ENCODE peak calls at places on chromosomes 7 and 10, in nine cellular contexts. U, E, T, X, M, Y, L, G and K are unnamed samples. For H3K4me1, the result is how much of the 10 kb centered on the place peaks cover.

GRCh38 chr10:51523440-51523839 is 176.0 kb downstream of the CSTF2T start:
- DNase-seq in M (no peak), Y (no peak), L (no peak), X (no peak), E (no peak), G (no peak), U (no peak), T (no peak), K (no peak)

GRCh38 chr7:55980266-55980665 is 15.9 kb downstream of the NIPSNAP2 start:
- DNase-seq in L (no peak), G (no peak), Y (no peak), X (no peak), T (no peak), M (no peak), U (no peak), E (no peak), K (no peak)

GRCh38 chr10:43038783-43039628 is 37.9 kb upstream of the RET start:
- DNase-seq in X (no peak), U (no peak), T (no peak), Y (no peak), M (no peak), L (no peak), G (no peak), E (no peak), K (no peak)

GRCh38 chr7:117149692-117150091 is 173.2 kb downstream of the WNT2 start:
- DNase-seq in M (no peak), T (no peak), G (no peak), L (no peak), X (no peak), Y (no peak), E (no peak), U (no peak), K (no peak)

GRCh38 chr10:132411561-132412253 is 14.7 kb downstream of the PWWP2B start:
- DNase-seq in X (peak), L (peak), G (no peak), E (peak), U (no peak), M (peak), T (no peak), Y (no peak), K (peak)

GRCh38 chr10:112812571-112812970 is 137.5 kb upstream of the TCF7L2 start:
- DNase-seq in M (no peak), X (no peak), G (no peak), U (no peak), Y (no peak), E (no peak), T (peak), L (no peak), K (no peak)

GRCh38 chr7:18420176-18420575 is 75.4 kb upstream of the HDAC9 start:
- DNase-seq in Y (no peak), E (no peak), X (no peak), L (no peak), T (no peak), M (no peak), U (no peak), G (no peak), K (no peak)

GRCh38 chr10:84537447-84537931 is 209.1 kb downstream of the CCSER2 start:
- DNase-seq in U (no peak), G (peak), E (peak), X (no peak), L (peak), Y (peak), T (peak), M (peak), K (peak)

GRCh38 chr7:20697351-20697750 is 81.9 kb downstream of the ABCB5 start:
- DNase-seq in Y (no peak), L (no peak), X (no peak), M (no peak), G (no peak), T (no peak), E (no peak), U (no peak), K (no peak)

GRCh38 chr7:158394936-158395335 is 192.7 kb downstream of the PTPRN2 start:
- DNase-seq in T (peak), Y (peak), M (peak), E (peak), L (no peak), G (no peak), X (peak), U (no peak), K (peak)

GRCh38 chr10:70289739-70290138 is 5.9 kb upstream of the NPFFR1 start:
- DNase-seq in U (no peak), G (no peak), M (no peak), T (no peak), Y (no peak), L (no peak), X (no peak), E (no peak), K (no peak)

GRCh38 chr7:116832692-116833091 is 29.7 kb upstream of the CAPZA2 start:
- DNase-seq in E (no peak), M (no peak), T (no peak), X (no peak), L (no peak), G (no peak), U (no peak), Y (no peak), K (no peak)

GRCh38 chr10:97422921-97423420 is 3.0 kb upstream of the PGAM1 start:
- DNase-seq in M (no peak), U (no peak), L (peak), E (no peak), Y (no peak), T (no peak), G (no peak), X (no peak), K (no peak)

GRCh38 chr10:90179696-90180407 is 478.5 kb downstream of the KIF20B start:
- DNase-seq in M (no peak), L (no peak), Y (no peak), G (peak), E (peak), X (no peak), U (no peak), T (no peak), K (no peak)

GRCh38 chr7:80918406-80918805 is 445 bp downstream of the SEMA3C start:
- DNase-seq in X (no peak), M (no peak), Y (no peak), U (no peak), E (no peak), G (no peak), L (no peak), T (peak), K (no peak)

GRCh38 chr7:133513608-133514007 is 260.7 kb downstream of the EXOC4 start:
- DNase-seq in Y (no peak), M (no peak), E (no peak), L (no peak), G (no peak), T (no peak), X (no peak), U (no peak), K (no peak)

GRCh38 chr10:99523251-99523773 is 9.4 kb upstream of the NKX2-3 start:
- DNase-seq in Y (no peak), E (no peak), T (peak), L (no peak), M (no peak), U (no peak), X (no peak), G (no peak), K (no peak)

GRCh38 chr10:43407148-43407575 is 1.8 kb downstream of the HNRNPF start:
- DNase-seq in X (peak), U (peak), T (peak), Y (no peak), M (peak), G (no peak), E (peak), L (peak), K (peak)

GRCh38 chr7:70457477-70458194 is 674.3 kb upstream of the GALNT17 start:
- DNase-seq in T (no peak), Y (no peak), L (no peak), E (no peak), M (no peak), U (no peak), X (no peak), G (no peak), K (no peak)
- H3K4me1 ChIP-seq in T (under half), Y (under half), L (under half), E (under half), M (under half), U (under half), X (under half), G (under half), K (under half)

DNA sequence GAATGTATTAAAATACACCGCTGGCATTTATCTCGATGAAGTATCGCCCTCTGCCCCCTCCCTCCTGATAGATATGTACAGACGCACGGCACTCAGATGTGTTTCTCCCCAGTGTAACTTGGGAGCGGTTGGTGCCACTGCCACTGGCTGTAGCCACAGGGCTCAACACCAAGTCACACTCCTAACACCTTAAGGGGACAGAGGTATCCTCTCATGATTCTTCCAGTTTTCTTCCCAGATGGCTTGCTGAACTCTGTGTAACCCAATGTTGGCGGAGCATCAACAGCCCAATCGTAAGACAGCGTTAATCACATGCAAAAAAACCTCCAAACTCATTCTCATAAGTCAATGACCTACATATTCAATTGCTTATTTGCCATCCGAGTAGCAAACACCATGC is 35.5 kb downstream of the CTBP2 start:
- DNase-seq in Y (no peak), E (peak), L (no peak), U (no peak), G (no peak), T (no peak), X (no peak), M (no peak), K (no peak)
- H3K4me1 ChIP-seq in Y (half or more), E (under half), L (under half), U (under half), G (under half), T (half or more), X (half or more), M (half or more), K (under half)

GRCh38 chr10:104325436-104326430 is 12.5 kb downstream of the ITPRIP start:
- DNase-seq in U (no peak), X (peak), G (no peak), E (peak), Y (no peak), T (no peak), M (no peak), L (no peak), K (no peak)
- H3K4me1 ChIP-seq in U (half or more), X (under half), G (half or more), E (half or more), Y (half or more), T (half or more), M (half or more), L (under half), K (half or more)

DNA sequence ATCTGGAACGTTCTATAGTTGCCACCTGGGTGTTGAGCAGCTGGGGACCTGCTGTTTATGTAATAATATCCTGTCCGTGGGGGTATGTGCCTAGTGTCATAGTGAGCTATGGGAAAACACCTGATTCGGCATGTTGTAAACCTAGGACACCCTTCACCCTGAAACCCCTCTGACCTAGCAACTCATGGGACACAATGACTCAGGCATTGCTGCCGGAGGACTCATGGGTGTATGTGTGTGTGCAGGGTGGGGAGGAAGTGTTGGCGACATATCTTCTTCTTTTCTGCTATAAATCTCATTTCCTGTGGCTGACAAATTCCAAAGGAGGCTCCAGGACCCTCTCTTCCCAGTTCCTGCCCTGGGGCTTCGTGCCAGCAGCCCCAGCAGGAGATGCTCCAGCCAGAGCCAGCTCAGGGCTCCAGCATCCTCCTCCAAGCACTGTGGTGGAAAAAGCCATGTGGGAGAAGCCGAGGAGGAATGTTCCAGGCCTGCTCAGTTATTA is 77.0 kb upstream of the PODXL start:
- DNase-seq in Y (peak), T (no peak), L (no peak), X (no peak), M (no peak), G (no peak), E (peak), U (no peak), K (no peak)
- H3K4me1 ChIP-seq in Y (under half), T (under half), L (under half), X (under half), M (under half), G (under half), E (under half), U (under half), K (under half)

GRCh38 chr10:79438021-79438698 is 7.3 kb downstream of the ZCCHC24 start:
- DNase-seq in X (no peak), L (peak), M (no peak), E (peak), Y (no peak), T (no peak), G (no peak), U (no peak), K (no peak)

GRCh38 chr10:79438699-79439085 is 6.7 kb downstream of the ZCCHC24 start:
- DNase-seq in M (no peak), U (no peak), Y (no peak), X (no peak), T (no peak), L (peak), E (no peak), G (no peak), K (no peak)

GRCh38 chr10:79436066-79436849 is 9.2 kb downstream of the ZCCHC24 start:
- DNase-seq in Y (no peak), T (no peak), M (no peak), E (peak), X (no peak), G (no peak), U (no peak), L (peak), K (no peak)

GRCh38 chr10:79436850-79437103 is 8.6 kb downstream of the ZCCHC24 start:
- DNase-seq in L (peak), M (no peak), E (no peak), G (no peak), Y (no peak), T (no peak), U (no peak), X (no peak), K (no peak)

DNA sequence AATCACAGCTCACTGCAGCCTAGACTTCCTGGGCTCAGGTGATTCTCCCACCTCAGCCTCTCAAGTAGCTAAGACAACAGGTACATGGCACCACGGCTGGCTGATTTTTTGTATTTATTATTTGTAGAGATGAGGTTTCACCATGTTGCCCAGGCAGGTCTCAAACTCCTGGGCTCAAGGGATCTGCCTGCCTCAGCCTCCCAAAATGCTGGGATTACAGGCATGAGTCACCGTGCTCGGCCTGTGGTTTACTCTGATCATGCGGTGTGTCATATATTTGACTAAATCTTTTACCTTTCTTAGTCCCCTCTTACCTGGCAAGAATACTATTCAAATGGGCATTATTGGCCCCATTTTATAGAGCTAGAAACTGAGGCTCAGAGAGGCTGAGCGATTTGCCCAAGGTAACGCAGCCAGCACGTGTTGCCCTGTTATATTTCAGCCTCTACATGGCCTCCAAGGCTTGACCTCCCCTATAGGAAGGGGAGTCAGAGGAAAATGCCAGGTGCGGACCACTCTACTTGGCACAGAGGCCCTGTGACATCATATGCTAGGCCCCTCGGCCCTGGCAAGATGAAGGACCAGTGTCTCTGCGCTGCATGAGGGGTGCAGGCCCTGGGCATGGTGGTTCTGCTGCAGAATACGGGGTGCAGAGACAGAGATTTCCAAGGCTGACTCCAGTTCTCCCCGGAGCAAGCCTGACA is 8.2 kb downstream of the ZCCHC24 start:
- DNase-seq in M (no peak), X (no peak), T (no peak), E (peak), L (peak), Y (no peak), U (no peak), G (no peak), K (no peak)
- H3K4me1 ChIP-seq in M (half or more), X (under half), T (under half), E (half or more), L (half or more), Y (under half), U (under half), G (under half), K (under half)

GRCh38 chr10:104334965-104335650 is 3.2 kb downstream of the ITPRIP start:
- DNase-seq in U (peak), M (no peak), X (no peak), L (peak), T (no peak), Y (no peak), E (peak), G (no peak), K (no peak)
- H3K4me1 ChIP-seq in U (half or more), M (half or more), X (under half), L (under half), T (half or more), Y (half or more), E (under half), G (half or more), K (under half)

DNA sequence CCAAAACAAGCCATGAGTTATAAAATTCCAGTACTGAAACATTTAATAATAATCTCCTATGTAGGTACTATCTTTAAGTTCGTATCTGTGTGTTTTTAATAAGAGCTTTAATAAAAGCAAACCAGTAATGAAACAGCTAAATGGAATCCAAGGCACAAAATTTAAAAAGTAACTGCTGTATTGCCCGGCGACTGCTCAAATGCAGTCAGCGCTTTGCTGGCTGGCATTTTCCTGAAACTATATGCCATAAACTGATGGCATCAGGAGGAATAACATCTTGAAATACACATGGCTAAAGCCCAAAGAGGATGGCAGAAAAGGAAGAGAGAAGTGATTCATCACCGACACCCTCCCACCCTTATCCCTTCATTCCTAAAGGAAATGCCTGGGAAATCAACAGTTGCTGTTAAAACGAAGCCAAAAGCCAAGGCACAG is 133.1 kb downstream of the CUBN start:
- DNase-seq in M (no peak), Y (no peak), T (no peak), U (no peak), X (no peak), E (no peak), G (no peak), L (no peak), K (no peak)
- H3K4me1 ChIP-seq in M (under half), Y (under half), T (under half), U (under half), X (under half), E (under half), G (under half), L (under half), K (under half)